ENCODE peak calls at places on chromosomes 4 and X, in seven cellular contexts. Z is NAMALWA, J is fibroblast of mammary gland, K is anterior cingulate cortex, W is GM06990, E is M059J, G is GM03348. P is an unnamed sample.

GRCh38 chrX:8868906-8869305 is 67.7 kb upstream of the FAM9A start:
- DNase-seq in W (no peak), G (peak), J (peak), K (no peak), E (peak), Z (peak), P (peak)

GRCh38 chr4:174869334-174869733 is 40.3 kb upstream of the GLRA3 start:
- DNase-seq in Z (no peak), E (peak), G (no peak), K (no peak), J (peak), W (no peak), P (no peak)

GRCh38 chr4:150818661-150819060 is 196.4 kb downstream of the LRBA start:
- DNase-seq in J (peak), W (no peak), G (no peak), K (no peak), Z (no peak), E (no peak), P (peak)

GRCh38 chr4:38119663-38120374 is 159.6 kb downstream of the PTTG2 start:
- DNase-seq in G (peak), K (no peak), E (peak), Z (no peak), W (no peak), J (peak), P (peak)

GRCh38 chr4:176988226-176988625 is 195.5 kb upstream of the VEGFC start:
- DNase-seq in J (peak), W (no peak), Z (no peak), K (no peak), E (peak), G (peak), P (peak)

GRCh38 chr4:37884855-37885487 is 5.9 kb upstream of the TBC1D1 start:
- DNase-seq in W (no peak), Z (no peak), J (no peak), G (no peak), E (peak), K (no peak), P (no peak)

GRCh38 chr4:21765810-21766407 is 182.7 kb downstream of the KCNIP4 start:
- DNase-seq in W (no peak), J (peak), K (no peak), E (peak), G (peak), Z (peak), P (peak)

GRCh38 chr4:102387552-102388150 is 42.4 kb upstream of the SLC39A8 start:
- DNase-seq in E (no peak), G (no peak), K (no peak), Z (peak), W (no peak), J (peak), P (no peak)

GRCh38 chrX:10441464-10441863 is 178.9 kb downstream of the MID1 start:
- DNase-seq in K (no peak), G (no peak), Z (no peak), W (no peak), E (no peak), J (no peak), P (no peak)

GRCh38 chr4:7781993-7782392 is 157.7 kb downstream of the AFAP1 start:
- DNase-seq in K (no peak), J (no peak), Z (no peak), G (no peak), E (no peak), W (no peak), P (peak)

GRCh38 chr4:47531241-47531953 is 46.3 kb downstream of the ATP10D start:
- DNase-seq in G (peak), E (peak), W (peak), J (peak), K (no peak), Z (no peak), P (peak)

GRCh38 chr4:28001698-28002097 is 1141.1 kb downstream of the STIM2 start:
- DNase-seq in E (no peak), Z (no peak), W (no peak), J (no peak), K (no peak), G (no peak), P (no peak)

GRCh38 chr4:90889171-90889570 is 762.0 kb downstream of the CCSER1 start:
- DNase-seq in J (no peak), E (no peak), W (no peak), Z (no peak), K (no peak), G (no peak), P (no peak)